ENCODE peak calls at places on chromosomes 13 and 19, in seven cellular contexts. Y is A549; S is activated gamma-delta T cell treated with anti-CD3 and anti-CD28 coated beads, Interleukin-2, amount 50 U/mL, for 16 hours; C is sigmoid colon; G is T-cell; I is BE2C; W is activated T-helper 1 cell treated with anti-CD3 and anti-CD28 coated beads, Interleukin-12 subunit alpha, Interleukin-12 subunit beta, Interleukin-2, Interleukin-4 antibody, amounts not matched to agents 30 ng/mL and 10 ng/mL and 1 ng/mL, durations not matched to agents 14 hours and 24 hours and 36 hours. H is an unnamed sample.

GRCh38 chr19:48874309-48875135 is 2.3 kb downstream of the PPP1R15A start:
- DNase-seq in S (no peak), G (peak; percentile 29), Y (peak; percentile 52), C (no peak), W (no peak), I (peak; percentile 54), H (peak; percentile 30)

GRCh38 chr13:114043421-114044053 is 69.7 kb upstream of the C13orf46 start:
- DNase-seq in W (no peak), S (no peak), C (peak; percentile 88), I (peak; percentile 81), Y (peak; percentile 62), G (no peak), H (peak; percentile 91)

GRCh38 chr19:1175020-1175419 is 952 bp upstream of the SBNO2 start:
- DNase-seq in C (no peak), I (no peak), Y (no peak), G (no peak), W (no peak), S (no peak), H (no peak)

GRCh38 chr13:46321494-46322225 is 65.4 kb downstream of the RUBCNL start:
- DNase-seq in I (peak; percentile 55), S (peak; percentile 52), Y (peak; percentile 26), C (no peak), G (peak; percentile 67), W (peak; percentile 52), H (peak; percentile 85)

GRCh38 chr13:113585828-113586355 is 1.3 kb downstream of the TFDP1 start:
- DNase-seq in G (no peak), W (no peak), Y (no peak), S (no peak), I (no peak), C (peak; percentile 59), H (no peak)

GRCh38 chr13:61410669-61411297 is 4.9 kb downstream of the PCDH20 start:
- DNase-seq in Y (no peak), G (no peak), W (no peak), C (no peak), S (no peak), I (no peak), H (no peak)

GRCh38 chr19:8641908-8642547 is 11.6 kb downstream of the NFILZ start:
- DNase-seq in I (no peak), W (no peak), S (no peak), Y (peak; percentile 38), C (no peak), G (no peak), H (peak; percentile 62)

GRCh38 chr13:98495627-98496238 is 81.2 kb downstream of the STK24 start:
- DNase-seq in C (no peak), S (no peak), G (no peak), Y (no peak), I (no peak), W (no peak), H (no peak)

GRCh38 chr19:13189600-13189999 is 39.4 kb downstream of the IER2 start:
- DNase-seq in W (no peak), G (no peak), I (no peak), S (no peak), C (no peak), Y (no peak), H (no peak)

GRCh38 chr13:49776871-49777270 is 15.6 kb downstream of the KPNA3 start:
- DNase-seq in W (no peak), G (no peak), Y (no peak), S (no peak), I (no peak), C (no peak), H (no peak)

H was measured in HL-60.